ENCODE peak calls at places on chromosomes 13 and 19, in seven cellular contexts. Q, A, G, H, X, V and Z are unnamed samples.

GRCh38 chr19:45641274-45642105 is 2.3 kb upstream of the EML2 start:
- DNase-seq in Q (peak; percentile 97), A (peak; percentile 28), G (peak; percentile 96), H (peak; percentile 73), X (peak; percentile 84), V (peak; percentile 79), Z (no peak)

GRCh38 chr13:20993661-20994440 is 67.5 kb downstream of the LATS2 start:
- DNase-seq in Q (no peak), A (no peak), G (peak; percentile 82), H (no peak), X (no peak), V (peak; percentile 81), Z (no peak)

GRCh38 chr19:7600721-7601120 is 5.1 kb downstream of the CAMSAP3 start:
- DNase-seq in Q (no peak), A (no peak), G (no peak), H (no peak), X (no peak), V (no peak), Z (no peak)

GRCh38 chr13:112972867-112973576 is 4.0 kb downstream of the MCF2L start:
- DNase-seq in Q (no peak), A (no peak), G (no peak), H (peak; percentile 45), X (no peak), V (no peak), Z (no peak)

GRCh38 chr13:112910616-112911280 is 58.3 kb upstream of the MCF2L start:
- DNase-seq in Q (no peak), A (no peak), G (no peak), H (no peak), X (no peak), V (no peak), Z (no peak)

GRCh38 chr13:43368003-43368402 is 344.6 kb downstream of the DNAJC15 start:
- DNase-seq in Q (no peak), A (no peak), G (peak; percentile 21), H (no peak), X (no peak), V (no peak), Z (no peak)

GRCh38 chr19:17775245-17775927 is 19.6 kb upstream of the B3GNT3 start:
- DNase-seq in Q (peak; percentile 62), A (no peak), G (peak; percentile 37), H (no peak), X (no peak), V (peak; percentile 43), Z (no peak)

GRCh38 chr13:50616101-50616500 is 227.4 kb downstream of the DLEU7 start:
- DNase-seq in Q (no peak), A (no peak), G (peak; percentile 33), H (no peak), X (no peak), V (peak; percentile 24), Z (no peak)

GRCh38 chr13:25190256-25190655 is 18.2 kb upstream of the AMER2 start:
- DNase-seq in Q (no peak), A (no peak), G (no peak), H (no peak), X (no peak), V (no peak), Z (no peak)

GRCh38 chr19:51750381-51751124 is 1.1 kb downstream of the FPR1 start:
- DNase-seq in Q (no peak), A (no peak), G (no peak), H (no peak), X (no peak), V (peak; percentile 75), Z (no peak)

GRCh38 chr19:12137541-12137940 is 2.6 kb downstream of the ZNF20 start:
- DNase-seq in Q (no peak), A (no peak), G (no peak), H (no peak), X (no peak), V (no peak), Z (no peak)